ENCODE peak calls at places on chromosomes 1 and 21, in ten cellular contexts. M, A, I, W, T, B, Z, X, S and U are unnamed samples.

GRCh38 chr21:32770514-32771133 is 931 bp downstream of the PAXBP1 start:
- DNase-seq in M (no peak), A (peak), I (peak), W (no peak), T (peak), B (no peak), Z (peak), X (peak), S (peak), U (no peak)

GRCh38 chr1:172342584-172343245 is 77.8 kb upstream of the C1orf105 start:
- DNase-seq in M (no peak), A (no peak), I (no peak), W (no peak), T (no peak), B (no peak), Z (no peak), X (no peak), S (no peak), U (no peak)

GRCh38 chr1:84156210-84156621 is 12.1 kb downstream of the PRKACB start:
- DNase-seq in M (no peak), A (no peak), I (peak), W (peak), T (no peak), B (no peak), Z (no peak), X (no peak), S (peak), U (no peak)

GRCh38 chr1:226541631-226542622 is 6.6 kb upstream of the STUM start:
- DNase-seq in M (no peak), A (no peak), I (no peak), W (no peak), T (no peak), B (no peak), Z (no peak), X (peak), S (no peak), U (no peak)

GRCh38 chr1:110714419-110715107 is 39.8 kb upstream of the KCNA3 start:
- DNase-seq in M (no peak), A (no peak), I (no peak), W (no peak), T (no peak), B (no peak), Z (peak), X (no peak), S (no peak), U (no peak)

GRCh38 chr1:150925080-150925479 is 1.1 kb upstream of the SETDB1 start:
- DNase-seq in M (no peak), A (peak), I (no peak), W (no peak), T (no peak), B (no peak), Z (no peak), X (no peak), S (no peak), U (no peak)

GRCh38 chr1:47405697-47406096 is 10.4 kb upstream of the FOXE3 start:
- DNase-seq in M (no peak), A (no peak), I (no peak), W (no peak), T (no peak), B (no peak), Z (no peak), X (no peak), S (no peak), U (no peak)

GRCh38 chr1:79044974-79045650 is 38.6 kb upstream of the ADGRL4 start:
- DNase-seq in M (no peak), A (no peak), I (peak), W (peak), T (no peak), B (peak), Z (no peak), X (no peak), S (no peak), U (no peak)

GRCh38 chr1:90724361-90724760 is 7.3 kb upstream of the BARHL2 start:
- DNase-seq in M (no peak), A (no peak), I (no peak), W (no peak), T (no peak), B (no peak), Z (no peak), X (no peak), S (no peak), U (no peak)

GRCh38 chr21:26909972-26910371 is 56.9 kb downstream of the ADAMTS5 start:
- DNase-seq in M (no peak), A (no peak), I (no peak), W (no peak), T (no peak), B (no peak), Z (no peak), X (peak), S (no peak), U (no peak)

GRCh38 chr1:181257117-181257516 is 168.6 kb downstream of the IER5 start:
- DNase-seq in M (no peak), A (no peak), I (no peak), W (no peak), T (no peak), B (no peak), Z (no peak), X (no peak), S (no peak), U (no peak)

GRCh38 chr1:39395357-39395831 is 96.0 kb upstream of the BMP8A start:
- DNase-seq in M (no peak), A (no peak), I (peak), W (peak), T (no peak), B (no peak), Z (no peak), X (peak), S (peak), U (no peak)

GRCh38 chr1:234261545-234261944 is 111.7 kb upstream of the COA6 start:
- DNase-seq in M (no peak), A (no peak), I (no peak), W (no peak), T (no peak), B (no peak), Z (no peak), X (no peak), S (no peak), U (no peak)

GRCh38 chr1:20405893-20406604 is 80.0 kb downstream of the CAMK2N1 start:
- DNase-seq in M (no peak), A (no peak), I (no peak), W (peak), T (no peak), B (no peak), Z (no peak), X (no peak), S (peak), U (no peak)

GRCh38 chr1:155531624-155532023 is 31.0 kb downstream of the ASH1L start:
- DNase-seq in M (no peak), A (no peak), I (no peak), W (peak), T (no peak), B (no peak), Z (no peak), X (peak), S (peak), U (no peak)

GRCh38 chr1:99527078-99527477 is 118.8 kb upstream of the PALMD start:
- DNase-seq in M (no peak), A (no peak), I (peak), W (peak), T (no peak), B (no peak), Z (no peak), X (peak), S (peak), U (no peak)

GRCh38 chr1:229572286-229572685 is 13.8 kb upstream of the ABCB10 start:
- DNase-seq in M (no peak), A (peak), I (no peak), W (no peak), T (no peak), B (peak), Z (no peak), X (no peak), S (no peak), U (no peak)

GRCh38 chr1:58858344-58858673 is 74.5 kb upstream of the JUN start:
- DNase-seq in M (no peak), A (no peak), I (no peak), W (peak), T (no peak), B (peak), Z (no peak), X (no peak), S (peak), U (no peak)